ENCODE peak calls at places on chromosomes 11 and 22, in ten cellular contexts. R is memory B cell; W is activated CD8-positive, alpha-beta T cell treated with anti-CD3 and anti-CD28 coated beads, Interleukin-2, amount 10 ng/mL, durations not matched to agents 7 days and 5 days; B is activated naive CD8-positive, alpha-beta T cell treated with anti-CD3 and anti-CD28 coated beads, Interleukin-2, amount 50 U/mL, for 24 hours; Q is brain microvascular endothelial cell; O is NCI-H2081 treated with DMSO at 0.1 percent for 48 hours; N is T-cell; K is NCI-H345; T is activated CD4-positive, alpha-beta T cell treated with anti-CD3 and anti-CD28 coated beads, Interleukin-2, amount 50 U/mL, for 48 hours; J is pulmonary artery endothelial cell. S is an unnamed sample.

GRCh38 chr22:24728790-24729637 is 45.5 kb downstream of the PIWIL3 start:
- DNase-seq in R (no peak), W (no peak), B (no peak), Q (peak; percentile 70), O (no peak), N (no peak), K (no peak), T (no peak), J (peak; percentile 27), S (peak; percentile 10)

GRCh38 chr22:31210830-31211503 is 1.1 kb upstream of the LIMK2 start:
- DNase-seq in R (no peak), W (peak; percentile 49), B (peak; percentile 11), Q (no peak), O (no peak), N (no peak), K (no peak), T (peak; percentile 20), J (no peak), S (no peak)

GRCh38 chr11:119374632-119375394 is 6.7 kb downstream of the USP2 start:
- DNase-seq in R (no peak), W (no peak), B (no peak), Q (no peak), O (no peak), N (no peak), K (no peak), T (no peak), J (no peak), S (no peak)

GRCh38 chr22:48908547-48908946 is 919.1 kb downstream of the BRD1 start:
- DNase-seq in R (no peak), W (no peak), B (no peak), Q (no peak), O (no peak), N (no peak), K (no peak), T (no peak), J (no peak), S (no peak)

GRCh38 chr11:69014936-69015549 is 2.0 kb upstream of the MRGPRF start:
- DNase-seq in R (no peak), W (no peak), B (no peak), Q (no peak), O (no peak), N (no peak), K (no peak), T (no peak), J (no peak), S (no peak)

GRCh38 chr11:72006309-72007088 is 7.8 kb downstream of the IL18BP start:
- DNase-seq in R (no peak), W (no peak), B (no peak), Q (no peak), O (no peak), N (no peak), K (no peak), T (no peak), J (no peak), S (no peak)

GRCh38 chr11:21446939-21447590 is 745.8 kb upstream of the ANO5 start:
- DNase-seq in R (no peak), W (no peak), B (no peak), Q (no peak), O (no peak), N (no peak), K (no peak), T (no peak), J (no peak), S (no peak)

GRCh38 chr22:29780781-29781676 is 13.9 kb downstream of the UQCR10 start:
- DNase-seq in R (no peak), W (no peak), B (no peak), Q (peak; percentile 85), O (no peak), N (no peak), K (no peak), T (no peak), J (no peak), S (peak; percentile 83)

GRCh38 chr22:36745301-36745995 is 30.5 kb downstream of the IFT27 start:
- DNase-seq in R (no peak), W (no peak), B (no peak), Q (no peak), O (no peak), N (no peak), K (no peak), T (no peak), J (no peak), S (no peak)

GRCh38 chr11:67488155-67488480 is 5.3 kb downstream of the AIP start:
- DNase-seq in R (no peak), W (no peak), B (no peak), Q (no peak), O (no peak), N (no peak), K (no peak), T (no peak), J (no peak), S (no peak)

GRCh38 chr11:89442801-89443200 is 48.4 kb downstream of the NOX4 start:
- DNase-seq in R (no peak), W (no peak), B (no peak), Q (no peak), O (no peak), N (no peak), K (no peak), T (no peak), J (no peak), S (no peak)

S was measured in fibroblast of gingiva.